ENCODE peak calls at places on chromosome 4, in four cellular contexts. One of them, this sample, is unnamed.

GRCh38 chr4:13162886-13163285 is 321.3 kb downstream of the RAB28 start:
- DNase-seq in left ventricle myocardium inferior: no peak
- DNase-seq in OCI-LY7: no peak
- DNase-seq in CD8-positive, alpha-beta T cell: no peak
- DNase-seq in this sample: no peak

GRCh38 chr4:188387134-188387791 is 248.0 kb downstream of the TRIML1 start:
- DNase-seq in CD8-positive, alpha-beta T cell: no peak
- DNase-seq in OCI-LY7: no peak
- DNase-seq in left ventricle myocardium inferior: no peak
- DNase-seq in this sample: no peak

GRCh38 chr4:19010766-19011165 is 989.2 kb upstream of the LCORL start:
- DNase-seq in OCI-LY7: no peak
- DNase-seq in CD8-positive, alpha-beta T cell: no peak
- DNase-seq in left ventricle myocardium inferior: no peak
- DNase-seq in this sample: no peak

GRCh38 chr4:185464184-185464583 is 7.3 kb downstream of the CCDC110 start:
- DNase-seq in CD8-positive, alpha-beta T cell: no peak
- DNase-seq in left ventricle myocardium inferior: no peak
- DNase-seq in OCI-LY7: no peak
- DNase-seq in this sample: no peak

GRCh38 chr4:18421519-18421918 is 400.0 kb upstream of the LCORL start:
- DNase-seq in left ventricle myocardium inferior: no peak
- DNase-seq in OCI-LY7: no peak
- DNase-seq in CD8-positive, alpha-beta T cell: no peak
- DNase-seq in this sample: no peak

GRCh38 chr4:180636696-180637095 is 1606.5 kb upstream of the TENM3 start:
- DNase-seq in CD8-positive, alpha-beta T cell: no peak
- DNase-seq in left ventricle myocardium inferior: no peak
- DNase-seq in OCI-LY7: no peak
- DNase-seq in this sample: peak

GRCh38 chr4:133555671-133556070 is 406.6 kb downstream of the PCDH10 start:
- DNase-seq in CD8-positive, alpha-beta T cell: no peak
- DNase-seq in OCI-LY7: no peak
- DNase-seq in left ventricle myocardium inferior: no peak
- DNase-seq in this sample: no peak

GRCh38 chr4:44725861-44726820 is at the start of gene GNPDA2:
- DNase-seq in OCI-LY7: peak
- DNase-seq in CD8-positive, alpha-beta T cell: peak
- DNase-seq in left ventricle myocardium inferior: peak
- DNase-seq in this sample: peak

GRCh38 chr4:5839751-5840674 is 52.9 kb downstream of the CRMP1 start:
- DNase-seq in OCI-LY7: no peak
- DNase-seq in CD8-positive, alpha-beta T cell: no peak
- DNase-seq in left ventricle myocardium inferior: peak
- DNase-seq in this sample: no peak

GRCh38 chr4:158347596-158347995 is 137.3 kb downstream of the TMEM144 start:
- DNase-seq in left ventricle myocardium inferior: no peak
- DNase-seq in CD8-positive, alpha-beta T cell: no peak
- DNase-seq in OCI-LY7: no peak
- DNase-seq in this sample: no peak

GRCh38 chr4:38948551-38948950 is 80.9 kb downstream of the FAM114A1 start:
- DNase-seq in OCI-LY7: no peak
- DNase-seq in left ventricle myocardium inferior: no peak
- DNase-seq in CD8-positive, alpha-beta T cell: no peak
- DNase-seq in this sample: peak

GRCh38 chr4:160808174-160808573 is 1355.6 kb downstream of the FSTL5 start:
- DNase-seq in OCI-LY7: no peak
- DNase-seq in left ventricle myocardium inferior: no peak
- DNase-seq in CD8-positive, alpha-beta T cell: no peak
- DNase-seq in this sample: no peak
- TF ChIP-seq CTCF in OCI-LY7: no peak
- TF ChIP-seq CTCF in left ventricle myocardium inferior: no peak
- TF ChIP-seq CTCF in CD8-positive, alpha-beta T cell: no peak
- TF ChIP-seq CTCF in this sample: no peak

DNA sequence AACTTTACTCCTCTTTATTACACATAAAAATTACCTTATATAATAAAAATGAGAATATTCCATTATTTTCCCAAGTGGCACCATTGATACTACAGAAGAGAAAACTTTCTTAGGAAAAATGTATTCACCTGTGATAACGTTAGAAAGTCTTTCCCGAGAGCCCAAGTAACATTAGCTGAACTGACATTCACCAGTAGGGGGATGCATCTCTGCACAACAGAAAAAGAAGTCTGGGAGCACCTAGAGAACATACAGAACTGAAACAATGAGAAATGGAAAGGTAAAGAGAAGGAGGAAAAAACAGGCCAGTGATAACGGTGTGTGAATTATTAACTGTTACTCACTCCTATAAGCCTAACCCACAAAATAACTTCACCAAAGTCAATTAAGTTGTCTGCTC is 423.3 kb downstream of the CENPC start:
- DNase-seq in left ventricle myocardium inferior: no peak
- DNase-seq in OCI-LY7: no peak
- DNase-seq in CD8-positive, alpha-beta T cell: no peak
- DNase-seq in this sample: no peak
- TF ChIP-seq CTCF in left ventricle myocardium inferior: peak
- TF ChIP-seq CTCF in OCI-LY7: peak
- TF ChIP-seq CTCF in CD8-positive, alpha-beta T cell: no peak
- TF ChIP-seq CTCF in this sample: no peak

DNA sequence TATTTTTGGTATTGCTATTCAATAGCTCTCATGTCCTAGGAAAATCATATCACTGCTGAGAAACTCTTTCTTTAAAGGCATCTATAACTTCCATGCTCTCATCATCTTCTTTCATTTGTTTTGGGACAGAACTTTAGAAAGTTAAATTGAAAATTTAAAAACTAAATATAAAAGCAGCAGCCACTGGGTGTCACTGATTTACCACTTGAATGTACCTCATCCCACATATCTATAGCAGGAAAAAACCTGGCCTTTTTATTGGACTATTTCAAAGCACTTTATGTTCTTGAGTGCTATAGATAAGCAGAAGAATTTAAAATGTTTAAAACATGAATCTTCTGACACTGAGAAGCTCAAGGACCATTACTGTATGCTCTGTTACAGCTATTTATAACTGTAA is 165.3 kb upstream of the TTC29 start:
- DNase-seq in CD8-positive, alpha-beta T cell: no peak
- DNase-seq in OCI-LY7: no peak
- DNase-seq in left ventricle myocardium inferior: no peak
- DNase-seq in this sample: no peak
- TF ChIP-seq CTCF in CD8-positive, alpha-beta T cell: no peak
- TF ChIP-seq CTCF in OCI-LY7: no peak
- TF ChIP-seq CTCF in left ventricle myocardium inferior: peak
- TF ChIP-seq CTCF in this sample: peak

GRCh38 chr4:122305853-122306252 is 73.0 kb upstream of the ADAD1 start:
- DNase-seq in CD8-positive, alpha-beta T cell: no peak
- DNase-seq in left ventricle myocardium inferior: no peak
- DNase-seq in OCI-LY7: no peak
- DNase-seq in this sample: no peak

GRCh38 chr4:122313001-122313400 is 65.8 kb upstream of the ADAD1 start:
- DNase-seq in OCI-LY7: no peak
- DNase-seq in left ventricle myocardium inferior: no peak
- DNase-seq in CD8-positive, alpha-beta T cell: no peak
- DNase-seq in this sample: no peak

DNA sequence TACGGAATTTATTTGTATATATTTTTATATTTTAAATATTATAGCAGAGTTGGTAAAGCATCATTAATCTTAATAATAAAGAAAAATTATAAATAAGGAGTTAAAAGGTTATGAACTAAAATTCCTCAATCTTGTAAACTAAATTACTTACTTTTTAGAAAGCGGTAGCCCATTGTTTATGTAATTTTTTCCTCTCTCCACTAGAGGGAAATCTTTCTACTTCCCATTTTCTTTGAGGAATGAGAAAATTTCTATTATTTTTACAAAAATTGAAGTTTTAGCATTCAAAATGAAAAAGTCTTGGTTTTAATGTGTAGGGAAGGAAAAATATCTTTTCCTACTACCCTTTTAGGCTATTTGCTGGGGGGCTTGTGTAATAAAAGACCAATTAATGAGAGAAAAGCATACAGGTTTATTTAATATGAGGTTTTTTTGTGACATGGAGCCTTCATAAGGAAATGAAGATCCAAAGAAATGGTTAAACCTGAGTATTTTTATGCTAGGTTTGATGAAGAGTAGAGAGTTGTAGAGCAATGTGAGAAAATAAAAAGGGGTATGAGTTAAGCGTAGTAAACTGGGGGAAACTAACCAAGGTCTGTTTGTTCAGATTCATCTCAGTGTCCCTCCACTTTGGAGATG is 68.7 kb upstream of the ADAD1 start:
- DNase-seq in left ventricle myocardium inferior: no peak
- DNase-seq in OCI-LY7: peak
- DNase-seq in CD8-positive, alpha-beta T cell: no peak
- DNase-seq in this sample: no peak
- TF ChIP-seq CTCF in left ventricle myocardium inferior: peak
- TF ChIP-seq CTCF in OCI-LY7: peak
- TF ChIP-seq CTCF in CD8-positive, alpha-beta T cell: peak
- TF ChIP-seq CTCF in this sample: peak

DNA sequence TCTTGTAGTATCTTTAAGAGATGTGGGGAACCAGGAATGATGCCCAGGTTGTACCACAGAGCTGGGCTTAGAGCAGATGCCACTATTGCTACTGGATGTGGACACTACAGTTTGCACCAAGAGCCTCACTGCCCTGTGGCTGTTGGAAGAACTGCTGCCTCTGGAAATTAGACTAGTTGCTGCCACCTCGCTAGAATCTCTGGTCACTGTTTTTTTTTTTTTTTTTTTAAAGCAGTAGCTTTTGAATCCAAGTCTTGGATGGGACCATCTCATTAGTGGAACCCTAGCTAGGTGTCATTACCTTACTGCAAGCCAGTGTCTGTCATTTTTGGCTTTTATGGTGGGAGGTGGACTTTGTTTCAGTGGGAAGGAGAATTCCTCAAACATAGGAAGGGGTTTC is 105.5 kb downstream of the ARHGAP10 start:
- DNase-seq in OCI-LY7: peak
- DNase-seq in CD8-positive, alpha-beta T cell: no peak
- DNase-seq in left ventricle myocardium inferior: no peak
- DNase-seq in this sample: no peak
- TF ChIP-seq CTCF in OCI-LY7: no peak
- TF ChIP-seq CTCF in CD8-positive, alpha-beta T cell: no peak
- TF ChIP-seq CTCF in left ventricle myocardium inferior: peak
- TF ChIP-seq CTCF in this sample: peak

DNA sequence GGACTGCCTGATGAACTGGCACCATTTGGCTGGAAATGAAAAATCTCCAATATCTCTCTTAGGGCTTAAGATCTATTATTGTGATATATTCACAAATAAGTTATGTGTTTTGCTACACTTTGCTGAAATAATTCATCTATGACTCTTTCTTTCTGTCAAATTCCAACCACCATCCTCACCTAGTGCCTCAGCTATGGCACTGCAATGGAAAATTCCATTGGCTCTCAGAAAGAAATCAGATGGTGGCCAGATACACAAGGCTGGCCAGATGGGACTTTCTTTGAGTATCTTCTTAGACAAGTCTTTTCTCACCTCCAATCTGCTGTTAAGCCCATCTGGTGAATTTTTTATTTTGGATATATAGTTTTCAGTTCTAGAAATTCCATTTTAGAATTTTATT is 28.0 kb downstream of the NAT8L start:
- DNase-seq in left ventricle myocardium inferior: no peak
- DNase-seq in OCI-LY7: no peak
- DNase-seq in CD8-positive, alpha-beta T cell: no peak
- DNase-seq in this sample: no peak
- TF ChIP-seq CTCF in left ventricle myocardium inferior: no peak
- TF ChIP-seq CTCF in OCI-LY7: no peak
- TF ChIP-seq CTCF in CD8-positive, alpha-beta T cell: no peak
- TF ChIP-seq CTCF in this sample: no peak

DNA sequence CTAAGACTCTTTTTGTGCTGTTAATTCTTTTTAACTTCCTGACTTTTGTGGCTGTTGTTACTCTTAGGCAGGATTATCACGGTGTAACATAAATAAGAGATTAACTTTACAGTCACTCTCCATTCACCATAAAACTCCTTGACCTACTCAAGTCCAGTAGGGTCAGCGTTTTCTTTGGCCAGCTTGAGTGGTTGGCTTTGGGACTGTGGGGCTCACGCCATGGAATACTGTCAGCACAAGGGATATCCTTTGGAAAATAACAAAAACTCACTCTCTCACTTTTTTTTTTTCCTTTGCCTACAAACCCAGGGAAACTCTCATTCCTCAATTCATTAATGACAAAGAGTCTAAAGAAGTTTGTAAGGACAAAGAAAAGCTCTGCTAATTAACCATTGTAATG is 89.4 kb upstream of the TLL1 start:
- DNase-seq in left ventricle myocardium inferior: no peak
- DNase-seq in CD8-positive, alpha-beta T cell: no peak
- DNase-seq in OCI-LY7: no peak
- DNase-seq in this sample: no peak
- TF ChIP-seq CTCF in left ventricle myocardium inferior: no peak
- TF ChIP-seq CTCF in CD8-positive, alpha-beta T cell: no peak
- TF ChIP-seq CTCF in OCI-LY7: no peak
- TF ChIP-seq CTCF in this sample: no peak

GRCh38 chr4:17418010-17418409 is 93.9 kb downstream of the QDPR start:
- DNase-seq in left ventricle myocardium inferior: no peak
- DNase-seq in OCI-LY7: no peak
- DNase-seq in CD8-positive, alpha-beta T cell: no peak
- DNase-seq in this sample: no peak
- TF ChIP-seq CTCF in left ventricle myocardium inferior: no peak
- TF ChIP-seq CTCF in OCI-LY7: no peak
- TF ChIP-seq CTCF in CD8-positive, alpha-beta T cell: no peak
- TF ChIP-seq CTCF in this sample: no peak